ENCODE peak calls at places on chromosomes 16 and 17, in seven cellular contexts. E, R, H, M, K, Z and D are unnamed samples.

GRCh38 chr16:57185446-57185944 is 344 bp downstream of the PSME3IP1 start:
- DNase-seq in K (no peak), E (no peak), H (peak; percentile 52), R (peak; percentile 24), Z (peak; percentile 47), M (peak; percentile 65), D (no peak)

GRCh38 chr16:57504001-57504400 is 17.7 kb upstream of the DOK4 start:
- DNase-seq in H (no peak), M (no peak), E (no peak), Z (no peak), K (no peak), R (no peak), D (no peak)

GRCh38 chr16:89050119-89050867 is 43.4 kb upstream of the ACSF3 start:
- DNase-seq in E (no peak), H (no peak), R (no peak), Z (no peak), M (no peak), K (no peak), D (no peak)

GRCh38 chr16:64983983-64984382 is 137.9 kb downstream of the CDH11 start:
- DNase-seq in R (no peak), M (no peak), Z (peak; percentile 86), E (peak; percentile 68), H (no peak), K (no peak), D (peak; percentile 59)

GRCh38 chr17:3693829-3694231 is 2.1 kb downstream of the P2RX5 start:
- DNase-seq in H (peak; percentile 23), Z (no peak), M (no peak), R (no peak), K (peak; percentile 47), E (no peak), D (no peak)

GRCh38 chr17:19024101-19025078 is 19.8 kb upstream of the FAM83G start:
- DNase-seq in K (no peak), E (no peak), Z (peak; percentile 25), H (peak; percentile 53), R (no peak), M (no peak), D (no peak)

GRCh38 chr17:2724783-2725164 is 13.2 kb upstream of the CLUH start:
- DNase-seq in K (peak; percentile 29), H (peak; percentile 56), M (peak; percentile 57), R (no peak), E (no peak), Z (no peak), D (no peak)

GRCh38 chr17:81391964-81392908 is 3.0 kb upstream of the BAHCC1 start:
- DNase-seq in K (no peak), R (no peak), H (no peak), Z (no peak), E (peak; percentile 51), M (no peak), D (no peak)